ENCODE peak calls at places on chromosomes 4 and X, in seven cellular contexts. A is right atrium auricular region, P is mammary epithelial cell, I is sigmoid colon, S is mucosa of descending colon, O is uterus, E is heart left ventricle. M is an unnamed sample.

GRCh38 chr4:2728221-2728620 is 27.9 kb downstream of the TNIP2 start:
- DNase-seq in S (no peak), E (no peak), P (no peak), O (no peak), A (no peak), I (peak; percentile 15), M (no peak)

GRCh38 chr4:121233982-121234381 is 69.9 kb upstream of the TNIP3 start:
- DNase-seq in A (no peak), I (no peak), O (no peak), E (no peak), P (no peak), S (no peak), M (no peak)

GRCh38 chrX:80335062-80335830 is 85.0 kb upstream of the TENT5D start:
- DNase-seq in O (peak; percentile 22), S (peak; percentile 77), P (peak; percentile 37), A (no peak), I (peak; percentile 66), E (peak; percentile 7), M (no peak)

GRCh38 chr4:33975996-33976395 is 2268.3 kb downstream of the ARAP2 start:
- DNase-seq in O (no peak), S (no peak), E (no peak), I (no peak), P (no peak), A (no peak), M (no peak)

GRCh38 chr4:112857461-112857860 is 192.0 kb upstream of the ANK2 start:
- DNase-seq in S (no peak), O (peak; percentile 67), A (no peak), I (no peak), E (no peak), P (peak; percentile 95), M (peak; percentile 99)

GRCh38 chr4:15638418-15638817 is 16.7 kb downstream of the FBXL5 start:
- DNase-seq in S (no peak), P (no peak), E (no peak), A (no peak), O (no peak), I (no peak), M (no peak)

GRCh38 chrX:43969504-43970501 is 3.4 kb downstream of the NDP start:
- DNase-seq in I (no peak), S (no peak), A (no peak), E (no peak), O (peak; percentile 39), P (no peak), M (no peak)

GRCh38 chrX:64428371-64428770 is 33.1 kb upstream of the MTMR8 start:
- DNase-seq in I (no peak), O (no peak), A (no peak), E (no peak), P (no peak), S (no peak), M (no peak)

GRCh38 chrX:132957211-132958085 is 981 bp downstream of the HS6ST2 start:
- DNase-seq in E (no peak), S (no peak), P (no peak), A (no peak), I (no peak), O (no peak), M (peak; percentile 27)

GRCh38 chr4:98955229-98955628 is 26.3 kb upstream of the EIF4E start:
- DNase-seq in I (no peak), A (no peak), O (no peak), E (no peak), P (no peak), S (no peak), M (no peak)

GRCh38 chr4:27149541-27150212 is 289.0 kb downstream of the STIM2 start:
- DNase-seq in I (no peak), A (no peak), P (peak; percentile 8), S (no peak), E (no peak), O (no peak), M (peak; percentile 20)

GRCh38 chrX:124720532-124720931 is 374.2 kb downstream of the SH2D1A start:
- DNase-seq in I (no peak), A (no peak), S (no peak), P (no peak), E (no peak), O (no peak), M (peak; percentile 1)

GRCh38 chr4:110196871-110197420 is 1.5 kb downstream of the ELOVL6 start:
- DNase-seq in I (peak; percentile 73), P (peak; percentile 48), O (peak; percentile 40), E (no peak), S (peak; percentile 66), A (no peak), M (no peak)

GRCh38 chr4:139810710-139811109 is 145.1 kb downstream of the MGST2 start:
- DNase-seq in I (no peak), S (no peak), A (no peak), P (no peak), O (no peak), E (no peak), M (no peak)

GRCh38 chr4:99430106-99430505 is 5.0 kb downstream of the ADH7 start:
- DNase-seq in A (no peak), I (no peak), P (no peak), E (no peak), S (no peak), O (no peak), M (peak; percentile 51)

GRCh38 chr4:75686346-75686745 is 13.1 kb upstream of the G3BP2 start:
- DNase-seq in S (no peak), P (no peak), I (no peak), E (no peak), O (no peak), A (no peak), M (no peak)

GRCh38 chr4:3421470-3421869 is 20.3 kb upstream of the HGFAC start:
- DNase-seq in E (no peak), S (no peak), A (no peak), P (no peak), O (no peak), I (no peak), M (no peak)

DNA sequence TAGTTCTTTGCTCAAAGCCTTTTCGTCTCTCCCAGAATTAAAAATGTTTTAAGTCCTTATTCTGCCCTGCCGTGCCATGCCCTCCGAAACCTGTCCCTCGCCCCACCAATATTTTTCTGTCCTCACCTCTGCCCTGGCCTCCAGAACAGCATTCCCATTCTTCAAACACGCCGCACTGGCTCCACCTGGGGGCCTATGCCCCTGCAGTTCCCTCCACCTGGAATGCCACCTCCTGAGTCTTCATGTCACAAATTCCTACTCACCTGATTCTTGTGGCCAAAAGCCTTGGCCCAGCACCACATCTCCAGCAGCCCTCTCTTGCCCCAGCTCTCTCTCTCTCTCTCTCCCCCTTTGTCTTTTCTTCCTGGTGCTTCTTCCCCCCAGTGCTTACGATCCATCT is 91.6 kb downstream of the APBB2 start:
- DNase-seq in P (no peak), I (no peak), O (no peak), A (no peak), S (no peak), E (no peak), M (no peak)
- TF ChIP-seq CTCF in P (no peak), I (no peak), O (no peak), A (no peak), S (no peak), E (no peak), M (no peak)

GRCh38 chrX:49167740-49168108 is 4.0 kb upstream of the PLP2 start:
- DNase-seq in P (no peak), O (no peak), A (no peak), E (no peak), I (no peak), S (no peak), M (no peak)
- H3K4me3 ChIP-seq in P (peak overlapping the region; percentile 49), O (peak overlapping the region; percentile 35), A (peak overlapping the region; percentile 35), E (no peak overlapping the region), I (peak overlapping the region; percentile 22), S (no peak overlapping the region), M (peak overlapping the region; percentile 35)

GRCh38 chr4:62927574-62927973 is 1481.7 kb downstream of the TECRL start:
- DNase-seq in I (no peak), P (no peak), O (no peak), S (no peak), E (no peak), A (no peak), M (no peak)
- H3K36me3 ChIP-seq in I (no peaks in the 10 kb centered on the region), P (no peaks in the 10 kb centered on the region), O (no peaks in the 10 kb centered on the region), S (no peaks in the 10 kb centered on the region), E (no peaks in the 10 kb centered on the region), A (no peaks in the 10 kb centered on the region), M (no peaks in the 10 kb centered on the region)

DNA sequence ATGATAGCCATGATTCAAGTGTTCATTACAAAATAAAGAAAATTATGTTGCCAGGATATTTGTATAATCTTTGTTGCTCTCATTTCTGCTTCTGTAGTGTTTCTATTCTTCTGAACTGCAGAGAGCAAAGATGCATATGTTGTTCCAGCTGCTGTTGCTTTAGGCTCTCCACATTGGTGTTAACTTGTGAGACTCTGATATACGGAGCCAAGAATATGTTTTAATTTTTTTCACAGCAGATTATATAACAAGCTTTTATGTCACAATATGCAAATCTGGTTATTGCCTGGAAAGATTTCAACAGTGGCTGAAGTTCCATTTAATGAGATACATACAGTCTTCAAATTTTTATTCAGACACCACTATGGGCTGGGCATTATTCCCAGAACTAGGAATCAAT is 655.0 kb downstream of the GRXCR1 start:
- DNase-seq in E (no peak), A (no peak), I (no peak), P (no peak), O (no peak), S (no peak), M (no peak)
- TF ChIP-seq CTCF in E (no peak), A (no peak), I (no peak), P (no peak), O (no peak), S (no peak), M (no peak)

GRCh38 chr4:14022428-14022827 is 394.9 kb upstream of the BOD1L1 start:
- DNase-seq in P (peak; percentile 13), A (no peak), O (no peak), I (no peak), S (no peak), E (no peak), M (no peak)

GRCh38 chr4:14023901-14024300 is 396.4 kb upstream of the BOD1L1 start:
- DNase-seq in O (no peak), S (no peak), I (no peak), E (no peak), A (no peak), P (no peak), M (no peak)

GRCh38 chr4:14025891-14026290 is 398.4 kb upstream of the BOD1L1 start:
- DNase-seq in A (no peak), P (no peak), O (no peak), I (no peak), S (no peak), E (no peak), M (no peak)

GRCh38 chr4:14023036-14023435 is 395.5 kb upstream of the BOD1L1 start:
- DNase-seq in A (no peak), E (no peak), O (no peak), P (no peak), I (no peak), S (no peak), M (no peak)

GRCh38 chr4:14025093-14025492 is 397.6 kb upstream of the BOD1L1 start:
- DNase-seq in I (no peak), S (no peak), E (no peak), A (no peak), O (no peak), P (no peak), M (no peak)
- H3K4me3 ChIP-seq in I (no peak overlapping the region), S (no peak overlapping the region), E (no peak overlapping the region), A (no peak overlapping the region), O (no peak overlapping the region), P (no peak overlapping the region), M (no peak overlapping the region)